ENCODE peak calls at places on chromosomes 2 and 18, in seven cellular contexts. One of them, this sample, is unnamed.

GRCh38 chr2:236661064-236661761 is 91.6 kb downstream of the ACKR3 start:
- DNase-seq in EH: peak
- DNase-seq in AG09309: no peak
- DNase-seq in activated T-helper 1 cell treated with Interleukin-2 at 50 U/mL for 16 hours: no peak
- DNase-seq in CD4-positive, CD25-positive, alpha-beta regulatory T cell: no peak
- DNase-seq in astrocyte of the cerebellum: peak
- DNase-seq in NCI-H748 treated with DMSO at 0.1 percent for 48 hours: no peak
- DNase-seq in this sample: no peak

GRCh38 chr2:240997141-240997855 is 1.1 kb upstream of the SNED1 start:
- DNase-seq in EH: no peak
- DNase-seq in AG09309: no peak
- DNase-seq in activated T-helper 1 cell treated with Interleukin-2 at 50 U/mL for 16 hours: no peak
- DNase-seq in CD4-positive, CD25-positive, alpha-beta regulatory T cell: peak
- DNase-seq in astrocyte of the cerebellum: no peak
- DNase-seq in NCI-H748 treated with DMSO at 0.1 percent for 48 hours: no peak
- DNase-seq in this sample: no peak

GRCh38 chr2:242064364-242065250 is 195.1 kb downstream of the RTP5 start:
- DNase-seq in EH: no peak
- DNase-seq in AG09309: no peak
- DNase-seq in activated T-helper 1 cell treated with Interleukin-2 at 50 U/mL for 16 hours: no peak
- DNase-seq in CD4-positive, CD25-positive, alpha-beta regulatory T cell: no peak
- DNase-seq in astrocyte of the cerebellum: no peak
- DNase-seq in NCI-H748 treated with DMSO at 0.1 percent for 48 hours: no peak
- DNase-seq in this sample: no peak

GRCh38 chr2:1173528-1173927 is 222.9 kb downstream of the SNTG2 start:
- DNase-seq in EH: no peak
- DNase-seq in AG09309: no peak
- DNase-seq in activated T-helper 1 cell treated with Interleukin-2 at 50 U/mL for 16 hours: no peak
- DNase-seq in CD4-positive, CD25-positive, alpha-beta regulatory T cell: no peak
- DNase-seq in astrocyte of the cerebellum: no peak
- DNase-seq in NCI-H748 treated with DMSO at 0.1 percent for 48 hours: no peak
- DNase-seq in this sample: no peak

GRCh38 chr2:67215214-67215613 is 181.9 kb upstream of the ETAA1 start:
- DNase-seq in EH: peak
- DNase-seq in AG09309: peak
- DNase-seq in activated T-helper 1 cell treated with Interleukin-2 at 50 U/mL for 16 hours: no peak
- DNase-seq in CD4-positive, CD25-positive, alpha-beta regulatory T cell: no peak
- DNase-seq in astrocyte of the cerebellum: peak
- DNase-seq in NCI-H748 treated with DMSO at 0.1 percent for 48 hours: no peak
- DNase-seq in this sample: no peak

GRCh38 chr18:8705280-8705940 is at the start of gene MTCL1:
- DNase-seq in EH: peak
- DNase-seq in AG09309: no peak
- DNase-seq in activated T-helper 1 cell treated with Interleukin-2 at 50 U/mL for 16 hours: no peak
- DNase-seq in CD4-positive, CD25-positive, alpha-beta regulatory T cell: peak
- DNase-seq in astrocyte of the cerebellum: no peak
- DNase-seq in NCI-H748 treated with DMSO at 0.1 percent for 48 hours: peak
- DNase-seq in this sample: no peak

GRCh38 chr2:214320211-214320610 is 90.6 kb upstream of the VWC2L start:
- DNase-seq in EH: no peak
- DNase-seq in AG09309: no peak
- DNase-seq in activated T-helper 1 cell treated with Interleukin-2 at 50 U/mL for 16 hours: no peak
- DNase-seq in CD4-positive, CD25-positive, alpha-beta regulatory T cell: no peak
- DNase-seq in astrocyte of the cerebellum: no peak
- DNase-seq in NCI-H748 treated with DMSO at 0.1 percent for 48 hours: no peak
- DNase-seq in this sample: no peak

GRCh38 chr2:152513681-152514080 is 178.7 kb downstream of the FMNL2 start:
- DNase-seq in EH: peak
- DNase-seq in AG09309: no peak
- DNase-seq in activated T-helper 1 cell treated with Interleukin-2 at 50 U/mL for 16 hours: no peak
- DNase-seq in CD4-positive, CD25-positive, alpha-beta regulatory T cell: no peak
- DNase-seq in astrocyte of the cerebellum: no peak
- DNase-seq in NCI-H748 treated with DMSO at 0.1 percent for 48 hours: no peak
- DNase-seq in this sample: no peak

GRCh38 chr2:189204322-189204941 is 24.9 kb upstream of the COL5A2 start:
- DNase-seq in EH: peak
- DNase-seq in AG09309: no peak
- DNase-seq in activated T-helper 1 cell treated with Interleukin-2 at 50 U/mL for 16 hours: no peak
- DNase-seq in CD4-positive, CD25-positive, alpha-beta regulatory T cell: peak
- DNase-seq in astrocyte of the cerebellum: no peak
- DNase-seq in NCI-H748 treated with DMSO at 0.1 percent for 48 hours: no peak
- DNase-seq in this sample: no peak

GRCh38 chr18:51480562-51481261 is 283.2 kb upstream of the MEX3C start:
- DNase-seq in EH: no peak
- DNase-seq in AG09309: no peak
- DNase-seq in activated T-helper 1 cell treated with Interleukin-2 at 50 U/mL for 16 hours: no peak
- DNase-seq in CD4-positive, CD25-positive, alpha-beta regulatory T cell: no peak
- DNase-seq in astrocyte of the cerebellum: no peak
- DNase-seq in NCI-H748 treated with DMSO at 0.1 percent for 48 hours: no peak
- DNase-seq in this sample: no peak

GRCh38 chr2:32485399-32485798 is 128.6 kb downstream of the BIRC6 start:
- DNase-seq in EH: peak
- DNase-seq in AG09309: peak
- DNase-seq in activated T-helper 1 cell treated with Interleukin-2 at 50 U/mL for 16 hours: no peak
- DNase-seq in CD4-positive, CD25-positive, alpha-beta regulatory T cell: no peak
- DNase-seq in astrocyte of the cerebellum: no peak
- DNase-seq in NCI-H748 treated with DMSO at 0.1 percent for 48 hours: no peak
- DNase-seq in this sample: no peak

GRCh38 chr2:201233192-201234166 is 26.9 kb upstream of the CASP8 start:
- DNase-seq in EH: peak
- DNase-seq in AG09309: no peak
- DNase-seq in activated T-helper 1 cell treated with Interleukin-2 at 50 U/mL for 16 hours: peak
- DNase-seq in CD4-positive, CD25-positive, alpha-beta regulatory T cell: peak
- DNase-seq in astrocyte of the cerebellum: no peak
- DNase-seq in NCI-H748 treated with DMSO at 0.1 percent for 48 hours: peak
- DNase-seq in this sample: peak

GRCh38 chr2:76175295-76175694 is 464.6 kb upstream of the GCFC2 start:
- DNase-seq in EH: no peak
- DNase-seq in AG09309: no peak
- DNase-seq in activated T-helper 1 cell treated with Interleukin-2 at 50 U/mL for 16 hours: no peak
- DNase-seq in CD4-positive, CD25-positive, alpha-beta regulatory T cell: no peak
- DNase-seq in astrocyte of the cerebellum: no peak
- DNase-seq in NCI-H748 treated with DMSO at 0.1 percent for 48 hours: no peak
- DNase-seq in this sample: no peak

GRCh38 chr2:200985806-200986205 is 22.3 kb upstream of the ORC2 start:
- DNase-seq in EH: peak
- DNase-seq in AG09309: peak
- DNase-seq in activated T-helper 1 cell treated with Interleukin-2 at 50 U/mL for 16 hours: no peak
- DNase-seq in CD4-positive, CD25-positive, alpha-beta regulatory T cell: no peak
- DNase-seq in astrocyte of the cerebellum: peak
- DNase-seq in NCI-H748 treated with DMSO at 0.1 percent for 48 hours: no peak
- DNase-seq in this sample: no peak

GRCh38 chr2:20557635-20558034 is 93.3 kb downstream of the HS1BP3 start:
- DNase-seq in EH: no peak
- DNase-seq in AG09309: no peak
- DNase-seq in activated T-helper 1 cell treated with Interleukin-2 at 50 U/mL for 16 hours: no peak
- DNase-seq in CD4-positive, CD25-positive, alpha-beta regulatory T cell: no peak
- DNase-seq in astrocyte of the cerebellum: no peak
- DNase-seq in NCI-H748 treated with DMSO at 0.1 percent for 48 hours: no peak
- DNase-seq in this sample: no peak

GRCh38 chr2:33791625-33792024 is 192.5 kb upstream of the FAM98A start:
- DNase-seq in EH: peak
- DNase-seq in AG09309: peak
- DNase-seq in activated T-helper 1 cell treated with Interleukin-2 at 50 U/mL for 16 hours: no peak
- DNase-seq in CD4-positive, CD25-positive, alpha-beta regulatory T cell: no peak
- DNase-seq in astrocyte of the cerebellum: peak
- DNase-seq in NCI-H748 treated with DMSO at 0.1 percent for 48 hours: no peak
- DNase-seq in this sample: no peak

GRCh38 chr18:35185771-35186170 is 55.1 kb upstream of the ZNF397 start:
- DNase-seq in EH: no peak
- DNase-seq in AG09309: no peak
- DNase-seq in activated T-helper 1 cell treated with Interleukin-2 at 50 U/mL for 16 hours: no peak
- DNase-seq in CD4-positive, CD25-positive, alpha-beta regulatory T cell: no peak
- DNase-seq in astrocyte of the cerebellum: no peak
- DNase-seq in NCI-H748 treated with DMSO at 0.1 percent for 48 hours: no peak
- DNase-seq in this sample: no peak

GRCh38 chr2:12287220-12287751 is 429.4 kb upstream of the TRIB2 start:
- DNase-seq in EH: peak
- DNase-seq in AG09309: no peak
- DNase-seq in activated T-helper 1 cell treated with Interleukin-2 at 50 U/mL for 16 hours: no peak
- DNase-seq in CD4-positive, CD25-positive, alpha-beta regulatory T cell: no peak
- DNase-seq in astrocyte of the cerebellum: no peak
- DNase-seq in NCI-H748 treated with DMSO at 0.1 percent for 48 hours: no peak
- DNase-seq in this sample: no peak

GRCh38 chr2:180115675-180116074 is 108.6 kb upstream of the CWC22 start:
- DNase-seq in EH: no peak
- DNase-seq in AG09309: no peak
- DNase-seq in activated T-helper 1 cell treated with Interleukin-2 at 50 U/mL for 16 hours: no peak
- DNase-seq in CD4-positive, CD25-positive, alpha-beta regulatory T cell: no peak
- DNase-seq in astrocyte of the cerebellum: peak
- DNase-seq in NCI-H748 treated with DMSO at 0.1 percent for 48 hours: no peak
- DNase-seq in this sample: no peak

GRCh38 chr18:356763-357162 is 88.9 kb upstream of the THOC1 start:
- DNase-seq in EH: peak
- DNase-seq in AG09309: no peak
- DNase-seq in activated T-helper 1 cell treated with Interleukin-2 at 50 U/mL for 16 hours: no peak
- DNase-seq in CD4-positive, CD25-positive, alpha-beta regulatory T cell: no peak
- DNase-seq in astrocyte of the cerebellum: no peak
- DNase-seq in NCI-H748 treated with DMSO at 0.1 percent for 48 hours: no peak
- DNase-seq in this sample: no peak

GRCh38 chr18:13315000-13315399 is 96.4 kb downstream of the LDLRAD4 start:
- DNase-seq in EH: no peak
- DNase-seq in AG09309: no peak
- DNase-seq in activated T-helper 1 cell treated with Interleukin-2 at 50 U/mL for 16 hours: no peak
- DNase-seq in CD4-positive, CD25-positive, alpha-beta regulatory T cell: no peak
- DNase-seq in astrocyte of the cerebellum: no peak
- DNase-seq in NCI-H748 treated with DMSO at 0.1 percent for 48 hours: no peak
- DNase-seq in this sample: no peak

GRCh38 chr2:86393521-86394490 is 47.4 kb upstream of the KDM3A start:
- DNase-seq in EH: peak
- DNase-seq in AG09309: no peak
- DNase-seq in activated T-helper 1 cell treated with Interleukin-2 at 50 U/mL for 16 hours: no peak
- DNase-seq in CD4-positive, CD25-positive, alpha-beta regulatory T cell: no peak
- DNase-seq in astrocyte of the cerebellum: no peak
- DNase-seq in NCI-H748 treated with DMSO at 0.1 percent for 48 hours: no peak
- DNase-seq in this sample: no peak

GRCh38 chr2:158269143-158269542 is 167.5 kb downstream of the UPP2 start:
- DNase-seq in EH: no peak
- DNase-seq in AG09309: no peak
- DNase-seq in activated T-helper 1 cell treated with Interleukin-2 at 50 U/mL for 16 hours: no peak
- DNase-seq in CD4-positive, CD25-positive, alpha-beta regulatory T cell: no peak
- DNase-seq in astrocyte of the cerebellum: no peak
- DNase-seq in NCI-H748 treated with DMSO at 0.1 percent for 48 hours: peak
- DNase-seq in this sample: no peak

GRCh38 chr2:129191530-129191929 is 787.9 kb upstream of the RAB6C start:
- DNase-seq in EH: no peak
- DNase-seq in AG09309: no peak
- DNase-seq in activated T-helper 1 cell treated with Interleukin-2 at 50 U/mL for 16 hours: no peak
- DNase-seq in CD4-positive, CD25-positive, alpha-beta regulatory T cell: no peak
- DNase-seq in astrocyte of the cerebellum: peak
- DNase-seq in NCI-H748 treated with DMSO at 0.1 percent for 48 hours: no peak
- DNase-seq in this sample: no peak

GRCh38 chr2:239393941-239394340 is 6.9 kb downstream of the HDAC4 start:
- DNase-seq in EH: no peak
- DNase-seq in AG09309: no peak
- DNase-seq in activated T-helper 1 cell treated with Interleukin-2 at 50 U/mL for 16 hours: no peak
- DNase-seq in CD4-positive, CD25-positive, alpha-beta regulatory T cell: no peak
- DNase-seq in astrocyte of the cerebellum: no peak
- DNase-seq in NCI-H748 treated with DMSO at 0.1 percent for 48 hours: no peak
- DNase-seq in this sample: no peak

GRCh38 chr2:238114851-238115660 is 14.9 kb downstream of the ESPNL start:
- DNase-seq in EH: no peak
- DNase-seq in AG09309: no peak
- DNase-seq in activated T-helper 1 cell treated with Interleukin-2 at 50 U/mL for 16 hours: no peak
- DNase-seq in CD4-positive, CD25-positive, alpha-beta regulatory T cell: no peak
- DNase-seq in astrocyte of the cerebellum: no peak
- DNase-seq in NCI-H748 treated with DMSO at 0.1 percent for 48 hours: no peak
- DNase-seq in this sample: no peak

This sample was measured in activated B cell treated with CpG ODN at 0.5 μM for 24 hours.